ENCODE peak calls at places on chromosomes 3 and 15, in nine cellular contexts. M is right cardiac atrium; X is fibroblast of lung; S is CD4-positive, CD25-positive, alpha-beta regulatory T cell; E is CD8-positive, alpha-beta memory T cell; J is ovary; W is mesenchymal stem cell; A is astrocyte; L is endothelial cell of umbilical vein. C is an unnamed sample.

GRCh38 chr3:71565976-71566375 is 17.6 kb downstream of the FOXP1 start:
- DNase-seq in L (no peak), J (no peak), W (no peak), X (no peak), A (no peak), E (no peak), M (no peak), S (no peak), C (no peak)

GRCh38 chr3:142844339-142844977 is 44.4 kb downstream of the PCOLCE2 start:
- DNase-seq in M (no peak), W (peak; percentile 48), L (peak; percentile 46), S (no peak), E (no peak), J (no peak), X (peak; percentile 51), A (peak; percentile 48), C (no peak)

GRCh38 chr3:188788621-188789081 is 383.1 kb upstream of the TPRG1 start:
- DNase-seq in S (peak; percentile 42), M (no peak), E (no peak), W (peak; percentile 96), J (no peak), L (peak; percentile 90), A (peak; percentile 98), X (peak; percentile 92), C (no peak)

GRCh38 chr15:92294759-92295158 is 98.9 kb upstream of the ST8SIA2 start:
- DNase-seq in E (no peak), A (no peak), J (no peak), S (no peak), L (no peak), M (no peak), W (no peak), X (no peak), C (no peak)

GRCh38 chr15:69784808-69785550 is 312.7 kb downstream of the TLE3 start:
- DNase-seq in W (peak; percentile 33), L (no peak), E (no peak), M (no peak), S (no peak), X (peak; percentile 3), J (no peak), A (peak; percentile 47), C (no peak)

GRCh38 chr15:90266061-90266431 is 574 bp downstream of the NGRN start:
- DNase-seq in E (peak; percentile 54), X (peak; percentile 21), L (no peak), J (no peak), W (no peak), M (peak; percentile 78), A (peak; percentile 29), S (no peak), C (peak; percentile 75)

GRCh38 chr3:127637546-127637945 is 8.6 kb downstream of the PODXL2 start:
- DNase-seq in M (no peak), A (no peak), X (no peak), E (no peak), S (no peak), W (peak; percentile 3), J (no peak), L (no peak), C (no peak)

GRCh38 chr15:32706704-32707103 is 11.1 kb upstream of the GREM1 start:
- DNase-seq in W (peak; percentile 63), L (no peak), A (peak; percentile 81), M (no peak), S (no peak), X (peak; percentile 38), E (no peak), J (no peak), C (no peak)

GRCh38 chr3:196399485-196399945 is 32.7 kb downstream of the UBXN7 start:
- DNase-seq in X (no peak), L (no peak), J (no peak), M (no peak), A (peak; percentile 71), W (peak; percentile 24), E (no peak), S (no peak), C (no peak)

GRCh38 chr3:46186856-46187700 is 21.0 kb downstream of the CCR1 start:
- DNase-seq in L (no peak), J (no peak), X (no peak), M (no peak), S (no peak), A (no peak), W (no peak), E (no peak), C (no peak)

GRCh38 chr3:185715091-185715490 is 109.8 kb downstream of the IGF2BP2 start:
- DNase-seq in M (no peak), E (no peak), S (no peak), X (no peak), L (peak; percentile 57), A (peak; percentile 74), J (no peak), W (no peak), C (no peak)

GRCh38 chr15:29698030-29698701 is 124.1 kb downstream of the TJP1 start:
- DNase-seq in E (no peak), W (peak; percentile 96), J (no peak), L (peak; percentile 90), S (no peak), M (no peak), A (peak; percentile 87), X (peak; percentile 50), C (no peak)

GRCh38 chr3:139318431-139318816 is 25.4 kb upstream of the MRPS22 start:
- DNase-seq in W (no peak), M (peak; percentile 61), L (no peak), S (no peak), E (no peak), J (no peak), X (no peak), A (no peak), C (no peak)

GRCh38 chr15:82963356-82964341 is 11.1 kb upstream of the HOMER2 start:
- DNase-seq in E (no peak), J (no peak), W (no peak), M (no peak), S (no peak), L (no peak), X (no peak), A (peak; percentile 34), C (no peak)

GRCh38 chr15:51494411-51495314 is 127.9 kb downstream of the DMXL2 start:
- DNase-seq in A (peak; percentile 59), M (no peak), W (peak; percentile 50), L (peak; percentile 61), E (no peak), J (no peak), S (no peak), X (peak; percentile 44), C (no peak)

GRCh38 chr3:99625237-99625622 is 13.2 kb upstream of the COL8A1 start:
- DNase-seq in E (no peak), L (no peak), A (no peak), X (no peak), J (no peak), M (no peak), S (no peak), W (no peak), C (no peak)

GRCh38 chr3:134376385-134376765 is 2.1 kb upstream of the AMOTL2 start:
- DNase-seq in W (no peak), A (no peak), J (no peak), M (no peak), S (no peak), X (no peak), E (no peak), L (no peak), C (peak; percentile 50)

GRCh38 chr15:79653533-79653932 is 221.4 kb downstream of the MINAR1 start:
- DNase-seq in L (no peak), E (no peak), W (no peak), S (no peak), J (no peak), X (no peak), A (peak; percentile 35), M (no peak), C (no peak)

GRCh38 chr15:74517096-74517495 is 23.9 kb upstream of the ARID3B start:
- DNase-seq in S (no peak), W (no peak), L (no peak), A (no peak), X (no peak), E (no peak), J (no peak), M (no peak), C (no peak)

GRCh38 chr3:128133273-128133883 is 9.8 kb upstream of the RUVBL1 start:
- DNase-seq in X (peak; percentile 75), A (peak; percentile 34), L (peak; percentile 76), M (no peak), E (peak; percentile 46), J (no peak), W (peak; percentile 77), S (peak; percentile 51), C (no peak)

DNA sequence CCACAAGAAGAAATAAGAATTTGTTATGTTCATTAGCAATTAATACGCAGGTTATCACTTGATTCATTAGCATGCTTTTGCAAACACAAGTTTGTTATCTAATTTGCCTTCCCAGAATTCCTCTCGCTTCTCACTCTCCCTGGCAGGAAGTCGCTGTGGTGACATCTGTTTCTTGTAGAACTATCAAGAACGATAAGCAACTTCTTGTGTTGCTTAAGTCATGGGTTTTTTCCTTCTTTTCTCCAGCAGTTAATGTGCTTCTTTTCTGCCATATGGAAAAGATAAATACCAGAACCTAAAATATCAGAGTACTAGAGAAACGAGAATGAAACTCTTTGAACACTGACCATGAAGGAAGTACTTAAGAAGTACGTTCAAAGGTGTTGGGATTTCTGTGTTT is 99.8 kb upstream of the CHMP2B start:
- DNase-seq in J (no peak), A (no peak), E (no peak), X (peak; percentile 34), W (no peak), M (peak; percentile 39), L (no peak), S (no peak), C (no peak)
- H3K27me3 ChIP-seq in J (no peaks in the 10 kb centered on the region), A (no peaks in the 10 kb centered on the region), E (no peaks in the 10 kb centered on the region), X (no peaks in the 10 kb centered on the region), W (no peaks in the 10 kb centered on the region), M (no peaks in the 10 kb centered on the region), L (no peaks in the 10 kb centered on the region), S (no peaks in the 10 kb centered on the region), C (no peaks in the 10 kb centered on the region)

DNA sequence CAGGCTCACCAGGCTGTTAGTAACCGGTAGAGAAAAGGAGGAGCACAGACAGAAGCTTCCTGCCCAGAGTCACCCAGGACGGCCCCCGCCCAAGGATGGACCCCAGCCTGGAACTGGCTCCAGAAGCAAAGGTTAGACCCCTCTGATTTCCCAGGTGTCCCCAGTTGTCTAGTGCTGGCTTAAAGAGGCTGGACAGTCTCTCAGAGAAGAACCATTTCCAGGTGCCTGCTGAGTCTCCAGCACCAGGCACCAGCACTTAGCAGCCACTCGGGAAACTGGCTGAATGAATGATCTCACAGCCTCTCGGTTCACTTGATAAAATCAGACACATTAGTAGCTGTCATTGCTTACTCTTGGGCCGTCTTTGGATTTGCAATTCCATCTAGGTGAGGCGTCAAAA is 139.7 kb upstream of the HES1 start:
- DNase-seq in L (no peak), W (no peak), S (no peak), J (peak; percentile 13), X (no peak), A (no peak), E (no peak), M (no peak), C (no peak)
- H3K27me3 ChIP-seq in L (peaks cover 2% of the 10 kb centered on the region), W (peaks cover 46% of the 10 kb centered on the region), S (peaks cover 2% of the 10 kb centered on the region), J (no peaks in the 10 kb centered on the region), X (peaks cover 15% of the 10 kb centered on the region), A (peaks cover 28% of the 10 kb centered on the region), E (no peaks in the 10 kb centered on the region), M (no peaks in the 10 kb centered on the region), C (no peaks in the 10 kb centered on the region)

GRCh38 chr3:14789640-14790285 is 29.0 kb upstream of the FGD5 start:
- DNase-seq in L (no peak), S (no peak), W (no peak), X (no peak), M (no peak), A (no peak), E (no peak), J (no peak), C (peak; percentile 42)
- H3K27me3 ChIP-seq in L (peaks cover 11% of the 10 kb centered on the region), S (peaks cover 2% of the 10 kb centered on the region), W (peaks cover 23% of the 10 kb centered on the region), X (no peaks in the 10 kb centered on the region), M (no peaks in the 10 kb centered on the region), A (peaks cover 12% of the 10 kb centered on the region), E (no peaks in the 10 kb centered on the region), J (no peaks in the 10 kb centered on the region), C (no peaks in the 10 kb centered on the region)

GRCh38 chr3:51557993-51558392 is 19.5 kb downstream of the RAD54L2 start:
- DNase-seq in J (no peak), M (no peak), L (no peak), E (no peak), S (no peak), A (no peak), X (no peak), W (no peak), C (no peak)
- H3K27me3 ChIP-seq in J (no peaks in the 10 kb centered on the region), M (no peaks in the 10 kb centered on the region), L (no peaks in the 10 kb centered on the region), E (no peaks in the 10 kb centered on the region), S (no peaks in the 10 kb centered on the region), A (no peaks in the 10 kb centered on the region), X (no peaks in the 10 kb centered on the region), W (no peaks in the 10 kb centered on the region), C (no peaks in the 10 kb centered on the region)